ENCODE peak calls at places on chromosomes 11 and 22, in four cellular contexts. Q, A, E and J are unnamed samples.

GRCh38 chr11:96187779-96188624 is 155.0 kb downstream of the MAML2 start:
- DNase-seq in Q (no peak), A (no peak), E (peak; percentile 82), J (no peak)

GRCh38 chr11:1010006-1010405 is 26.5 kb downstream of the MUC6 start:
- DNase-seq in Q (no peak), A (no peak), E (no peak), J (no peak)

GRCh38 chr11:133900176-133901105 is 55.1 kb upstream of the SPATA19 start:
- DNase-seq in Q (no peak), A (no peak), E (no peak), J (no peak)

GRCh38 chr11:1926156-1927031 is 6.9 kb downstream of the TNNT3 start:
- DNase-seq in Q (peak; percentile 56), A (no peak), E (no peak), J (no peak)

GRCh38 chr11:85182437-85183109 is 444.6 kb downstream of the DLG2 start:
- DNase-seq in Q (no peak), A (peak; percentile 87), E (peak; percentile 14), J (no peak)

GRCh38 chr11:126459691-126460404 is 104.4 kb downstream of the ST3GAL4 start:
- DNase-seq in Q (no peak), A (no peak), E (no peak), J (no peak)

GRCh38 chr11:125062931-125063428 is at the start of gene SLC37A2:
- DNase-seq in Q (peak; percentile 84), A (peak; percentile 80), E (peak; percentile 81), J (peak; percentile 83)

GRCh38 chr22:20430641-20431519 is 6.7 kb downstream of the SCARF2 start:
- DNase-seq in Q (peak; percentile 78), A (peak; percentile 87), E (peak; percentile 48), J (peak; percentile 56)

GRCh38 chr22:47561766-47562165 is 799.3 kb downstream of the TBC1D22A start:
- DNase-seq in Q (no peak), A (no peak), E (no peak), J (no peak)

GRCh38 chr11:118929496-118930151 is 3.9 kb upstream of the BCL9L start:
- DNase-seq in Q (peak; percentile 88), A (peak; percentile 95), E (peak; percentile 78), J (peak; percentile 88)

GRCh38 chr11:114132944-114133394 is 73.5 kb downstream of the ZBTB16 start:
- DNase-seq in Q (peak; percentile 78), A (no peak), E (no peak), J (no peak)

GRCh38 chr11:210122-210802 is 2.8 kb downstream of the RIC8A start:
- DNase-seq in Q (peak; percentile 38), A (no peak), E (peak; percentile 55), J (no peak)

GRCh38 chr11:59556115-59556882 is 45.0 kb downstream of the OR4D9 start:
- DNase-seq in Q (peak; percentile 56), A (peak; percentile 87), E (peak; percentile 81), J (peak; percentile 77)

GRCh38 chr11:73995731-73996130 is 13.1 kb upstream of the UCP2 start:
- DNase-seq in Q (no peak), A (no peak), E (no peak), J (no peak)

GRCh38 chr11:124920870-124921609 is 2.0 kb downstream of the HEPN1 start:
- DNase-seq in Q (peak; percentile 87), A (peak; percentile 83), E (peak; percentile 30), J (peak; percentile 73)

GRCh38 chr11:70397336-70397982 is 870 bp upstream of the CTTN start:
- DNase-seq in Q (no peak), A (peak; percentile 44), E (no peak), J (no peak)

GRCh38 chr11:82750643-82751139 is 17.0 kb upstream of the FAM181B start:
- DNase-seq in Q (no peak), A (peak; percentile 35), E (no peak), J (no peak)

GRCh38 chr22:21778705-21779363 is 43.2 kb upstream of the YPEL1 start:
- DNase-seq in Q (no peak), A (no peak), E (peak; percentile 14), J (no peak)

GRCh38 chr11:1862588-1863351 is 9.9 kb downstream of the LSP1 start:
- DNase-seq in Q (peak; percentile 73), A (no peak), E (no peak), J (no peak)

GRCh38 chr11:116605543-116605942 is 167.2 kb downstream of the BUD13 start:
- DNase-seq in Q (no peak), A (peak; percentile 95), E (peak; percentile 26), J (no peak)

GRCh38 chr22:42857845-42858481 is 890 bp upstream of the ARFGAP3 start:
- DNase-seq in Q (no peak), A (no peak), E (no peak), J (no peak)

GRCh38 chr11:46557684-46558151 is 36.1 kb downstream of the AMBRA1 start:
- DNase-seq in Q (no peak), A (no peak), E (peak; percentile 45), J (no peak)

GRCh38 chr11:35163209-35163608 is 24.2 kb downstream of the CD44 start:
- DNase-seq in Q (no peak), A (no peak), E (no peak), J (no peak)

GRCh38 chr11:35159111-35159510 is 20.1 kb downstream of the CD44 start:
- DNase-seq in Q (no peak), A (no peak), E (no peak), J (no peak)

GRCh38 chr11:35162795-35163194 is 23.8 kb downstream of the CD44 start:
- DNase-seq in Q (no peak), A (no peak), E (no peak), J (no peak)

GRCh38 chr11:35160248-35160820 is 21.4 kb downstream of the CD44 start:
- DNase-seq in Q (no peak), A (no peak), E (no peak), J (no peak)

GRCh38 chr11:35160902-35161585 is 22.1 kb downstream of the CD44 start:
- DNase-seq in Q (no peak), A (no peak), E (no peak), J (no peak)
- H3K27ac ChIP-seq in Q (no peak overlapping the region), A (no peak overlapping the region), E (no peak overlapping the region), J (no peak overlapping the region)

GRCh38 chr22:44067033-44067432 is 42.9 kb downstream of the PARVB start:
- DNase-seq in Q (no peak), A (no peak), E (no peak), J (no peak)
- TF ChIP-seq CTCF in Q (no peak), A (peak; percentile 47), E (peak; percentile 6), J (no peak)

GRCh38 chr22:25698986-25699385 is 43.0 kb upstream of the MYO18B start:
- DNase-seq in Q (no peak), A (no peak), E (no peak), J (no peak)
- H3K27ac ChIP-seq in Q (no peak overlapping the region), A (no peak overlapping the region), E (no peak overlapping the region), J (no peak overlapping the region)

GRCh38 chr11:64387916-64388315 is 29.0 kb downstream of the RPS6KA4 start:
- DNase-seq in Q (no peak), A (no peak), E (no peak), J (no peak)

GRCh38 chr11:64385953-64386704 is 27.2 kb downstream of the RPS6KA4 start:
- DNase-seq in Q (no peak), A (no peak), E (peak; percentile 83), J (no peak)

GRCh38 chr11:64384039-64384737 is 25.2 kb downstream of the RPS6KA4 start:
- DNase-seq in Q (no peak), A (no peak), E (no peak), J (no peak)

GRCh38 chr11:64383580-64383979 is 24.6 kb downstream of the RPS6KA4 start:
- DNase-seq in Q (no peak), A (no peak), E (no peak), J (no peak)

GRCh38 chr11:64384981-64385952 is 26.3 kb downstream of the RPS6KA4 start:
- DNase-seq in Q (no peak), A (no peak), E (no peak), J (peak; percentile 59)
- TF ChIP-seq CTCF in Q (no peak), A (peak; percentile 41), E (no peak), J (no peak)

DNA sequence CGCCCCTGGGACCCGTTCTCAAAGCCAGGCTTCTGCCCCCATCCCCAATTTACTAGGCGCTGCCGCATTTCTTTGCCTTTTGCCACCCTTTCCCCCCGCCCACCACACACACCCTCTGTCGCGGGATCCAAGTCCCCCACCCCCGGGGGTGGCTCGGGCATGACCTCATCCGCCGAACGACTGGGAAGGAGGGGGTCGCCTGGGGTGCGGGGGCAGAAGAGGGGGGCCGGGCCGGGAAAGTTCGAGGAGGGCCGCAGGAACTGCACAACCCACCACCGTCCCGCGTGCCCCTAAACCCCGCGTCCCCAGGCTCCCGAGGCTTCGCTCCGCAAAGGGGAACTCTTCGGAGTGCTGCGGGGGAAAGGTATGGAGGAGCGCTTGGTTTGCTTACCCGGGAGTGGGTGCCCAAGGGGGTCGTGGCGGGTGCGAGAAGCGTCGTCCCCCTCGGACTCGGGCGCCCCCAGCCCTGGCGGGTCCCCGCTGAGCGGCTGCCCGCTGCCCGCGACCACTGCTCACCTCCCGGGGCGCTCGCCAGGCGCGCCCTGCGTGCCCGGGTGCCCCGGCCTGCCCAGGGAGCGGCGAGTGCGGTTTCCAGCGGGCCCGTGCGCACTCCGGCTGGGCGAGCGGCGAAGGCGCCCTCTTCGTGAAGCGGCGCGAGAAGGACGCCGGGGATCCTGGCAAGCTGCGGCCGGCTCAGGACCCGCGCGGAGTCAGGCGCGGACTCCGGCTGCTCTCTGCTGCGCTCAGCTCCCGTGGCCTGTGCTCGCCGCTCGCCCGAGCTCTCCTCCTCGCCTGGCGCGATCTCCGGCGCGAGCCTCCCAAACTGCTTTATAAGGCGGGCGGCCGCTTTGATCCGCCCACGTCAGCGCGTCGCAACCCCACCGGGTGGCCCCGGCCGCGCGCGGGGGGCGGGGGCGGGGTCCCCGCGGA is 3.9 kb upstream of the WNT11 start:
- DNase-seq in Q (peak; percentile 90), A (peak; percentile 54), E (peak; percentile 48), J (peak; percentile 76)
- H3K27ac ChIP-seq in Q (peak overlapping the region; percentile 84), A (no peak overlapping the region), E (no peak overlapping the region), J (peak overlapping the region; percentile 55)

GRCh38 chr11:7846003-7846402 is 49.3 kb upstream of the OR5P2 start:
- DNase-seq in Q (no peak), A (no peak), E (no peak), J (no peak)

DNA sequence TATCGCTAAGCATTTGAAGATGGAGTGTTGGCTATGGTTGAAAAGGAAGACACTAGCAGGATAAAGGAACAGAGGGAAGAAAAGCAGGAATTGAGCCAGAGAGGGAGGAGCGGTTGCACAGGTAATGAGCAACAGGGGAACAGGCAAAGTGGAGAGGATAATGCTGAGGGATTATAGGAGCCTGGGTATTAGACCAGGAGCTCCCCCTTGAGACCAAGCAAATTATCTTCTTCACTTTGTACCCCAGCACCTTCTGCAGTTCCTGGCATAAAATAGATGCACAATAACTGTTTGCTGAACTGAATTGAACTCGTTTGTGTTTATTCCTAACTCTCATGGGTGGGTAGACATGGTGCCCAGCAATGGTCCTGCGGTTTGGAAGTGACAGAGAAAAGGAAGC is 54.6 kb upstream of the OR5P2 start:
- DNase-seq in Q (no peak), A (peak; percentile 57), E (peak; percentile 19), J (no peak)
- TF ChIP-seq CTCF in Q (no peak), A (peak; percentile 71), E (peak; percentile 14), J (no peak)